ENCODE peak calls at places on chromosomes 5 and 9, in six cellular contexts. B is endodermal cell, Z is cardiac muscle cell, T is Caco-2, U is HCT116, G is heart right ventricle. L is an unnamed sample.

GRCh38 chr5:77210091-77211012 is at the start of gene PDE8B:
- DNase-seq in U (no peak), G (no peak), B (peak; percentile 73), T (no peak), Z (no peak), L (no peak)

GRCh38 chr9:14312721-14313377 is 1.1 kb downstream of the NFIB start:
- DNase-seq in G (no peak), T (no peak), Z (no peak), B (peak; percentile 80), U (no peak), L (peak; percentile 58)

GRCh38 chr5:14250094-14250777 is 107.1 kb downstream of the TRIO start:
- DNase-seq in T (peak; percentile 87), U (no peak), B (peak; percentile 74), Z (peak; percentile 88), G (peak; percentile 64), L (no peak)

GRCh38 chr9:130239741-130240241 is 25.8 kb upstream of the HMCN2 start:
- DNase-seq in B (peak; percentile 55), T (no peak), U (no peak), Z (no peak), G (no peak), L (peak; percentile 8)

GRCh38 chr9:87285183-87285582 is 212.5 kb upstream of the DAPK1 start:
- DNase-seq in T (no peak), G (peak; percentile 25), B (no peak), Z (peak; percentile 72), U (no peak), L (no peak)

GRCh38 chr5:97838214-97838613 is 655.2 kb upstream of the RIOK2 start:
- DNase-seq in T (no peak), G (no peak), Z (peak; percentile 96), U (peak; percentile 48), B (no peak), L (no peak)

GRCh38 chr5:125134216-125135081 is 388.0 kb upstream of the ZNF608 start:
- DNase-seq in Z (peak; percentile 60), B (no peak), T (no peak), G (no peak), U (peak; percentile 15), L (peak; percentile 39)

GRCh38 chr9:129481824-129482511 is 138.9 kb downstream of the C9orf50 start:
- DNase-seq in Z (peak; percentile 62), T (no peak), B (peak; percentile 71), U (no peak), G (peak; percentile 63), L (no peak)

GRCh38 chr5:9445989-9446388 is 99.9 kb downstream of the SEMA5A start:
- DNase-seq in B (no peak), U (no peak), T (no peak), G (no peak), Z (no peak), L (no peak)

GRCh38 chr5:168324864-168325615 is 33.6 kb downstream of the WWC1 start:
- DNase-seq in G (no peak), B (peak; percentile 43), T (peak; percentile 59), U (peak; percentile 62), Z (no peak), L (no peak)

GRCh38 chr9:122005597-122005996 is 87.5 kb downstream of the TTLL11 start:
- DNase-seq in Z (peak; percentile 40), U (no peak), B (peak; percentile 60), G (no peak), T (no peak), L (peak; percentile 48)

GRCh38 chr5:78508231-78508765 is 140.3 kb downstream of the LHFPL2 start:
- DNase-seq in Z (peak; percentile 50), G (no peak), T (peak; percentile 73), U (no peak), B (no peak), L (no peak)

GRCh38 chr5:133112026-133112660 is 60.3 kb downstream of the HSPA4 start:
- DNase-seq in U (no peak), T (no peak), Z (no peak), B (no peak), G (no peak), L (no peak)

GRCh38 chr9:109765821-109766220 is 14.2 kb upstream of the PALM2AKAP2 start:
- DNase-seq in U (no peak), Z (no peak), T (no peak), G (no peak), B (no peak), L (no peak)

GRCh38 chr9:6822696-6823095 is 64.9 kb downstream of the KDM4C start:
- DNase-seq in T (no peak), U (no peak), B (no peak), G (no peak), Z (no peak), L (no peak)

GRCh38 chr5:1097381-1097893 is 14.4 kb downstream of the SLC12A7 start:
- DNase-seq in U (no peak), G (no peak), Z (no peak), B (no peak), T (no peak), L (no peak)

GRCh38 chr5:81191726-81192125 is 41.4 kb upstream of the CKMT2 start:
- DNase-seq in U (no peak), G (no peak), T (no peak), Z (no peak), B (no peak), L (no peak)

GRCh38 chr9:137045294-137046093 is 483 bp downstream of the NPDC1 start:
- DNase-seq in B (peak; percentile 80), U (no peak), T (no peak), G (no peak), Z (peak; percentile 55), L (peak; percentile 63)

GRCh38 chr5:139141841-139142240 is 56.3 kb downstream of the SIL1 start:
- DNase-seq in B (no peak), T (no peak), Z (peak; percentile 88), U (peak; percentile 1), G (peak; percentile 67), L (no peak)

GRCh38 chr9:12963537-12963936 is 188.7 kb downstream of the LURAP1L start:
- DNase-seq in U (no peak), Z (no peak), B (no peak), G (no peak), T (no peak), L (no peak)

GRCh38 chr5:7518947-7519560 is 123.1 kb downstream of the ADCY2 start:
- DNase-seq in Z (no peak), G (no peak), U (no peak), T (no peak), B (peak; percentile 91), L (no peak)

GRCh38 chr5:41558295-41558694 is 47.9 kb upstream of the PLCXD3 start:
- DNase-seq in U (no peak), G (no peak), T (no peak), B (no peak), Z (no peak), L (no peak)

GRCh38 chr9:90805006-90805993 is 3.7 kb downstream of the SYK start:
- DNase-seq in G (no peak), Z (no peak), B (no peak), U (no peak), T (no peak), L (no peak)

GRCh38 chr9:137028281-137029057 is 432 bp upstream of the ABCA2 start:
- DNase-seq in T (peak; percentile 69), U (no peak), Z (peak; percentile 30), G (peak; percentile 54), B (peak; percentile 83), L (peak; percentile 79)

GRCh38 chr9:126607731-126608130 is 6.0 kb upstream of the LMX1B start:
- DNase-seq in Z (no peak), G (no peak), U (no peak), B (no peak), T (no peak), L (no peak)

GRCh38 chr9:113674436-113674835 is 201.7 kb upstream of the ZNF618 start:
- DNase-seq in T (no peak), Z (peak; percentile 66), G (no peak), U (no peak), B (no peak), L (no peak)

GRCh38 chr5:90050135-90050534 is 359.4 kb downstream of the CETN3 start:
- DNase-seq in U (no peak), T (no peak), Z (no peak), B (no peak), G (no peak), L (no peak)

GRCh38 chr5:87266914-87267573 is 639 bp upstream of the RASA1 start:
- DNase-seq in T (no peak), B (no peak), U (no peak), Z (no peak), G (no peak), L (no peak)

GRCh38 chr9:97873877-97874276 is 20.9 kb downstream of the FOXE1 start:
- DNase-seq in Z (no peak), G (no peak), B (no peak), T (no peak), U (no peak), L (no peak)

GRCh38 chr9:108562176-108562575 is 293.6 kb downstream of the ACTL7B start:
- DNase-seq in Z (no peak), U (no peak), T (no peak), G (no peak), B (no peak), L (no peak)

GRCh38 chr9:108567571-108567970 is 288.2 kb downstream of the ACTL7B start:
- DNase-seq in T (no peak), B (no peak), G (no peak), Z (no peak), U (no peak), L (no peak)

GRCh38 chr9:108569624-108570023 is 286.2 kb downstream of the ACTL7B start:
- DNase-seq in U (no peak), Z (peak; percentile 23), T (no peak), G (no peak), B (no peak), L (no peak)

GRCh38 chr9:108568093-108568492 is 287.7 kb downstream of the ACTL7B start:
- DNase-seq in Z (no peak), T (no peak), B (no peak), G (no peak), U (no peak), L (no peak)

GRCh38 chr9:108565651-108566378 is 290.0 kb downstream of the ACTL7B start:
- DNase-seq in U (peak; percentile 72), Z (peak; percentile 93), G (peak; percentile 47), T (no peak), B (peak; percentile 78), L (peak; percentile 67)
- H3K4me1 ChIP-seq in U (peaks cover 7% of the 10 kb centered on the region), Z (no peaks in the 10 kb centered on the region), G (peaks cover 5% of the 10 kb centered on the region), T (no peaks in the 10 kb centered on the region), B (no peaks in the 10 kb centered on the region), L (no peaks in the 10 kb centered on the region)

DNA sequence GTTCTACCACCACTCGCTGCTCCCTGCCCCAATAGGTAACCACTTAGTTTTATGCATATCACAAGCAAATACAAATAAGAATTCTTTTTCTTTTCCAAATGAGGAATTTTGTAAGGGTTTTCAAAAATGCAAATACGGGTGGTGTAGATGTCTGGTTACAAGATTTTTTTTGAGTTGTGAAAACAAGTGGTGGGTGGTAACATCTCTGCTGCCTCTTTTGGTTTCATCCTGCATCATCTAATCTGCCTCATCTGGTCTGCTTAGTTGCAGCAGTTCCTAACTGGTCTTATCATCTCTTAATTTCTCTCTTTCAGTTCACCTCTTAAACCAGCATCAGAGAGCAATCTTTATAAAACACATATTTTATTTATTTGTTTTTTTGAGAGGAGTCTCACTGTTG is 5.3 kb downstream of the NFX1 start:
- DNase-seq in U (no peak), G (no peak), B (no peak), T (no peak), Z (no peak), L (no peak)
- H3K4me3 ChIP-seq in U (no peak overlapping the region), G (no peak overlapping the region), B (no peak overlapping the region), T (no peak overlapping the region), Z (no peak overlapping the region), L (no peak overlapping the region)

GRCh38 chr9:93028448-93029006 is 30.0 kb upstream of the SUSD3 start:
- DNase-seq in T (no peak), G (no peak), U (no peak), B (no peak), Z (peak; percentile 49), L (no peak)
- H3K36me3 ChIP-seq in T (no peaks in the 10 kb centered on the region), G (no peaks in the 10 kb centered on the region), U (no peaks in the 10 kb centered on the region), B (no peaks in the 10 kb centered on the region), Z (no peaks in the 10 kb centered on the region), L (no peaks in the 10 kb centered on the region)

GRCh38 chr9:127941062-127941925 is 3.6 kb upstream of the DPM2 start:
- DNase-seq in Z (no peak), B (no peak), T (no peak), G (no peak), U (no peak), L (no peak)
- H3K4me1 ChIP-seq in Z (peaks cover 7% of the 10 kb centered on the region), B (no peaks in the 10 kb centered on the region), T (peaks cover 4% of the 10 kb centered on the region), G (peaks cover 47% of the 10 kb centered on the region), U (peaks cover 25% of the 10 kb centered on the region), L (peaks cover 5% of the 10 kb centered on the region)